ENCODE peak calls at places on chromosome 13, in five cellular contexts. One of them, this sample, is unnamed.

GRCh38 chr13:27830010-27830409 is 37.7 kb downstream of the GSX1 start:
- DNase-seq in activated T-helper 1 cell treated with anti-CD3 and anti-CD28 coated beads, Interleukin-2, amount 50 U/mL, for 16 hours: peak
- DNase-seq in IMR-90: no peak
- DNase-seq in progenitor cell of endocrine pancreas: peak
- DNase-seq in stimulated activated CD4-positive, alpha-beta T cell treated with anti-CD3 and anti-CD28 coated beads, Interleukin-15, amount 100 ng/mL, for 1 hour: peak
- DNase-seq in this sample: no peak

GRCh38 chr13:93559718-93560117 is 333.1 kb downstream of the GPC6 start:
- DNase-seq in activated T-helper 1 cell treated with anti-CD3 and anti-CD28 coated beads, Interleukin-2, amount 50 U/mL, for 16 hours: no peak
- DNase-seq in IMR-90: peak
- DNase-seq in progenitor cell of endocrine pancreas: no peak
- DNase-seq in stimulated activated CD4-positive, alpha-beta T cell treated with anti-CD3 and anti-CD28 coated beads, Interleukin-15, amount 100 ng/mL, for 1 hour: no peak
- DNase-seq in this sample: no peak

GRCh38 chr13:23928985-23929384 is 31.7 kb upstream of the C1QTNF9B start:
- DNase-seq in activated T-helper 1 cell treated with anti-CD3 and anti-CD28 coated beads, Interleukin-2, amount 50 U/mL, for 16 hours: no peak
- DNase-seq in IMR-90: peak
- DNase-seq in progenitor cell of endocrine pancreas: no peak
- DNase-seq in stimulated activated CD4-positive, alpha-beta T cell treated with anti-CD3 and anti-CD28 coated beads, Interleukin-15, amount 100 ng/mL, for 1 hour: no peak
- DNase-seq in this sample: no peak

GRCh38 chr13:42398542-42398941 is 126.6 kb downstream of the AKAP11 start:
- DNase-seq in activated T-helper 1 cell treated with anti-CD3 and anti-CD28 coated beads, Interleukin-2, amount 50 U/mL, for 16 hours: no peak
- DNase-seq in IMR-90: no peak
- DNase-seq in progenitor cell of endocrine pancreas: no peak
- DNase-seq in stimulated activated CD4-positive, alpha-beta T cell treated with anti-CD3 and anti-CD28 coated beads, Interleukin-15, amount 100 ng/mL, for 1 hour: no peak
- DNase-seq in this sample: no peak

GRCh38 chr13:51814825-51815650 is 11.1 kb upstream of the DHRS12 start:
- DNase-seq in activated T-helper 1 cell treated with anti-CD3 and anti-CD28 coated beads, Interleukin-2, amount 50 U/mL, for 16 hours: peak
- DNase-seq in IMR-90: peak
- DNase-seq in progenitor cell of endocrine pancreas: peak
- DNase-seq in stimulated activated CD4-positive, alpha-beta T cell treated with anti-CD3 and anti-CD28 coated beads, Interleukin-15, amount 100 ng/mL, for 1 hour: peak
- DNase-seq in this sample: no peak

GRCh38 chr13:93058301-93058700 is 168.3 kb upstream of the GPC6 start:
- DNase-seq in activated T-helper 1 cell treated with anti-CD3 and anti-CD28 coated beads, Interleukin-2, amount 50 U/mL, for 16 hours: no peak
- DNase-seq in IMR-90: no peak
- DNase-seq in progenitor cell of endocrine pancreas: no peak
- DNase-seq in stimulated activated CD4-positive, alpha-beta T cell treated with anti-CD3 and anti-CD28 coated beads, Interleukin-15, amount 100 ng/mL, for 1 hour: no peak
- DNase-seq in this sample: no peak

GRCh38 chr13:30727491-30728350 is 7.6 kb upstream of the ALOX5AP start:
- DNase-seq in activated T-helper 1 cell treated with anti-CD3 and anti-CD28 coated beads, Interleukin-2, amount 50 U/mL, for 16 hours: no peak
- DNase-seq in IMR-90: no peak
- DNase-seq in progenitor cell of endocrine pancreas: no peak
- DNase-seq in stimulated activated CD4-positive, alpha-beta T cell treated with anti-CD3 and anti-CD28 coated beads, Interleukin-15, amount 100 ng/mL, for 1 hour: no peak
- DNase-seq in this sample: no peak

GRCh38 chr13:42215578-42216421 is 56.2 kb upstream of the AKAP11 start:
- DNase-seq in activated T-helper 1 cell treated with anti-CD3 and anti-CD28 coated beads, Interleukin-2, amount 50 U/mL, for 16 hours: no peak
- DNase-seq in IMR-90: peak
- DNase-seq in progenitor cell of endocrine pancreas: no peak
- DNase-seq in stimulated activated CD4-positive, alpha-beta T cell treated with anti-CD3 and anti-CD28 coated beads, Interleukin-15, amount 100 ng/mL, for 1 hour: no peak
- DNase-seq in this sample: no peak

This sample was measured in breast epithelium.